ENCODE peak calls at places on chromosomes 1 and 21, in five cellular contexts. One of them, this sample, is unnamed.

GRCh38 chr21:35197191-35197590 is 148.1 kb upstream of the RUNX1 start:
- DNase-seq in GM20000: no peak
- DNase-seq in fibroblast of mammary gland: peak; percentile 61
- DNase-seq in fibroblast of the aortic adventitia: no peak
- DNase-seq in neural crest cell: no peak
- DNase-seq in this sample: no peak

GRCh38 chr1:34603594-34603993 is 151.3 kb upstream of the GJB5 start:
- DNase-seq in GM20000: no peak
- DNase-seq in fibroblast of the aortic adventitia: no peak
- DNase-seq in neural crest cell: no peak
- DNase-seq in fibroblast of mammary gland: no peak
- DNase-seq in this sample: no peak

GRCh38 chr1:173193639-173194038 is 13.5 kb downstream of the TNFSF4 start:
- DNase-seq in neural crest cell: no peak
- DNase-seq in GM20000: no peak
- DNase-seq in fibroblast of mammary gland: peak; percentile 97
- DNase-seq in fibroblast of the aortic adventitia: peak; percentile 61
- DNase-seq in this sample: peak; percentile 86

GRCh38 chr1:227558807-227559186 is 4.6 kb upstream of the ZNF678 start:
- DNase-seq in fibroblast of the aortic adventitia: no peak
- DNase-seq in fibroblast of mammary gland: no peak
- DNase-seq in neural crest cell: no peak
- DNase-seq in GM20000: peak; percentile 38
- DNase-seq in this sample: no peak

GRCh38 chr1:203593723-203594122 is 32.9 kb upstream of the ATP2B4 start:
- DNase-seq in GM20000: peak; percentile 25
- DNase-seq in fibroblast of mammary gland: no peak
- DNase-seq in fibroblast of the aortic adventitia: no peak
- DNase-seq in neural crest cell: no peak
- DNase-seq in this sample: peak; percentile 59

GRCh38 chr1:200908158-200908868 is 13.6 kb downstream of the INAVA start:
- DNase-seq in GM20000: no peak
- DNase-seq in fibroblast of the aortic adventitia: no peak
- DNase-seq in neural crest cell: no peak
- DNase-seq in fibroblast of mammary gland: no peak
- DNase-seq in this sample: no peak

GRCh38 chr1:220828950-220829586 is 42.4 kb downstream of the MTARC1 start:
- DNase-seq in fibroblast of mammary gland: no peak
- DNase-seq in fibroblast of the aortic adventitia: no peak
- DNase-seq in GM20000: no peak
- DNase-seq in neural crest cell: no peak
- DNase-seq in this sample: no peak

GRCh38 chr1:44068442-44068861 is 37.2 kb upstream of the SLC6A9 start:
- DNase-seq in fibroblast of the aortic adventitia: no peak
- DNase-seq in neural crest cell: no peak
- DNase-seq in fibroblast of mammary gland: no peak
- DNase-seq in GM20000: peak; percentile 34
- DNase-seq in this sample: no peak

GRCh38 chr1:112905420-112906154 is 50.4 kb downstream of the SLC16A1 start:
- DNase-seq in neural crest cell: no peak
- DNase-seq in GM20000: no peak
- DNase-seq in fibroblast of the aortic adventitia: peak; percentile 63
- DNase-seq in fibroblast of mammary gland: peak; percentile 28
- DNase-seq in this sample: no peak

GRCh38 chr1:177286396-177286795 is 115.6 kb downstream of the BRINP2 start:
- DNase-seq in fibroblast of mammary gland: peak; percentile 83
- DNase-seq in fibroblast of the aortic adventitia: peak; percentile 52
- DNase-seq in GM20000: no peak
- DNase-seq in neural crest cell: no peak
- DNase-seq in this sample: no peak

GRCh38 chr1:219379691-219380090 is 206.0 kb downstream of the LYPLAL1 start:
- DNase-seq in fibroblast of the aortic adventitia: no peak
- DNase-seq in neural crest cell: no peak
- DNase-seq in fibroblast of mammary gland: no peak
- DNase-seq in GM20000: no peak
- DNase-seq in this sample: no peak

GRCh38 chr1:201229771-201230635 is 39.4 kb downstream of the IGFN1 start:
- DNase-seq in GM20000: no peak
- DNase-seq in fibroblast of mammary gland: peak; percentile 86
- DNase-seq in fibroblast of the aortic adventitia: peak; percentile 51
- DNase-seq in neural crest cell: no peak
- DNase-seq in this sample: peak; percentile 59

GRCh38 chr21:39108291-39109162 is 74.7 kb downstream of the PSMG1 start:
- DNase-seq in neural crest cell: no peak
- DNase-seq in GM20000: no peak
- DNase-seq in fibroblast of the aortic adventitia: no peak
- DNase-seq in fibroblast of mammary gland: no peak
- DNase-seq in this sample: no peak

GRCh38 chr1:112444269-112444668 is 48.3 kb downstream of the CTTNBP2NL start:
- DNase-seq in fibroblast of mammary gland: peak; percentile 74
- DNase-seq in fibroblast of the aortic adventitia: peak; percentile 46
- DNase-seq in neural crest cell: no peak
- DNase-seq in GM20000: no peak
- DNase-seq in this sample: peak; percentile 68

GRCh38 chr1:97632075-97632474 is 288.8 kb downstream of the DPYD start:
- DNase-seq in neural crest cell: no peak
- DNase-seq in fibroblast of the aortic adventitia: peak; percentile 57
- DNase-seq in GM20000: no peak
- DNase-seq in fibroblast of mammary gland: peak; percentile 30
- DNase-seq in this sample: peak; percentile 6

GRCh38 chr1:12604114-12604874 is 13.7 kb downstream of the DHRS3 start:
- DNase-seq in fibroblast of the aortic adventitia: peak; percentile 99
- DNase-seq in GM20000: no peak
- DNase-seq in neural crest cell: no peak
- DNase-seq in fibroblast of mammary gland: peak; percentile 98
- DNase-seq in this sample: peak; percentile 91

GRCh38 chr1:103448560-103448959 is 76.9 kb upstream of the RNPC3 start:
- DNase-seq in fibroblast of the aortic adventitia: peak; percentile 4
- DNase-seq in neural crest cell: no peak
- DNase-seq in fibroblast of mammary gland: no peak
- DNase-seq in GM20000: no peak
- DNase-seq in this sample: no peak

GRCh38 chr1:223125249-223125648 is 17.8 kb downstream of the TLR5 start:
- DNase-seq in GM20000: no peak
- DNase-seq in fibroblast of the aortic adventitia: no peak
- DNase-seq in fibroblast of mammary gland: no peak
- DNase-seq in neural crest cell: no peak
- DNase-seq in this sample: no peak

GRCh38 chr1:155455588-155456195 is 106.9 kb downstream of the ASH1L start:
- DNase-seq in fibroblast of mammary gland: peak; percentile 70
- DNase-seq in fibroblast of the aortic adventitia: peak; percentile 71
- DNase-seq in neural crest cell: no peak
- DNase-seq in GM20000: no peak
- DNase-seq in this sample: no peak

GRCh38 chr1:206505702-206506375 is 1.5 kb upstream of the RASSF5 start:
- DNase-seq in fibroblast of the aortic adventitia: peak; percentile 70
- DNase-seq in GM20000: peak; percentile 41
- DNase-seq in neural crest cell: no peak
- DNase-seq in fibroblast of mammary gland: peak; percentile 59
- DNase-seq in this sample: peak; percentile 26

GRCh38 chr1:14924455-14925325 is 228.9 kb upstream of the TMEM51 start:
- DNase-seq in GM20000: peak; percentile 73
- DNase-seq in fibroblast of mammary gland: peak; percentile 49
- DNase-seq in neural crest cell: peak; percentile 23
- DNase-seq in fibroblast of the aortic adventitia: peak; percentile 54
- DNase-seq in this sample: peak; percentile 37

DNA sequence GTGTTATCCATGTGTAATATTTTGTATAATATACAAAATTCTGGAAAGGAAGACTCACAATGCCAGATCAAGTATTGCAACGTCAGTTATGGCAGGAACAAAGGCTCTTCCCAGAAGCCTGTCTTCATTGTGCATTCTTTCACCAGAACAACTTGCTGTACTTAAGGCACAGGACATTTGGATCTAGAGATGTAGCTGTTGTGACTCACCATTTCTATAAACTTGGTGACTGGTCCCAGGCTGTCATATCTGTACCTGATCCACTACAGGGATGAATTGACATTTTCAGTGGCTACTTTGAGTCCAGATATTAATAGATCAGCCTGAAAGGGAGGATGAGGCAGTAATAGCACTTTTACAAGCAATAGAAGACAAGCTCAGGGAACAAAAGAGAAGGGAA is 299.8 kb downstream of the DISC1 start:
- DNase-seq in fibroblast of the aortic adventitia: no peak
- DNase-seq in GM20000: no peak
- DNase-seq in neural crest cell: no peak
- DNase-seq in fibroblast of mammary gland: no peak
- DNase-seq in this sample: no peak
- TF ChIP-seq CTCF in fibroblast of the aortic adventitia: no peak
- TF ChIP-seq CTCF in GM20000: no peak
- TF ChIP-seq CTCF in neural crest cell: no peak
- TF ChIP-seq CTCF in fibroblast of mammary gland: no peak
- TF ChIP-seq CTCF in this sample: no peak

GRCh38 chr1:29688477-29689365 is 452.4 kb downstream of the PTPRU start:
- DNase-seq in GM20000: no peak
- DNase-seq in fibroblast of the aortic adventitia: peak; percentile 52
- DNase-seq in fibroblast of mammary gland: peak; percentile 69
- DNase-seq in neural crest cell: no peak
- DNase-seq in this sample: peak; percentile 76

GRCh38 chr1:29687601-29688244 is 451.4 kb downstream of the PTPRU start:
- DNase-seq in neural crest cell: no peak
- DNase-seq in fibroblast of mammary gland: no peak
- DNase-seq in GM20000: no peak
- DNase-seq in fibroblast of the aortic adventitia: peak; percentile 14
- DNase-seq in this sample: peak; percentile 33

GRCh38 chr1:29690156-29690555 is 453.8 kb downstream of the PTPRU start:
- DNase-seq in neural crest cell: no peak
- DNase-seq in GM20000: no peak
- DNase-seq in fibroblast of mammary gland: no peak
- DNase-seq in fibroblast of the aortic adventitia: no peak
- DNase-seq in this sample: no peak

GRCh38 chr1:29691499-29691898 is 455.2 kb downstream of the PTPRU start:
- DNase-seq in fibroblast of the aortic adventitia: no peak
- DNase-seq in fibroblast of mammary gland: no peak
- DNase-seq in neural crest cell: no peak
- DNase-seq in GM20000: no peak
- DNase-seq in this sample: no peak

GRCh38 chr1:29689372-29690030 is 453.2 kb downstream of the PTPRU start:
- DNase-seq in neural crest cell: no peak
- DNase-seq in fibroblast of mammary gland: no peak
- DNase-seq in fibroblast of the aortic adventitia: no peak
- DNase-seq in GM20000: no peak
- DNase-seq in this sample: no peak
- TF ChIP-seq CTCF in neural crest cell: no peak
- TF ChIP-seq CTCF in fibroblast of mammary gland: no peak
- TF ChIP-seq CTCF in fibroblast of the aortic adventitia: no peak
- TF ChIP-seq CTCF in GM20000: no peak
- TF ChIP-seq CTCF in this sample: no peak

DNA sequence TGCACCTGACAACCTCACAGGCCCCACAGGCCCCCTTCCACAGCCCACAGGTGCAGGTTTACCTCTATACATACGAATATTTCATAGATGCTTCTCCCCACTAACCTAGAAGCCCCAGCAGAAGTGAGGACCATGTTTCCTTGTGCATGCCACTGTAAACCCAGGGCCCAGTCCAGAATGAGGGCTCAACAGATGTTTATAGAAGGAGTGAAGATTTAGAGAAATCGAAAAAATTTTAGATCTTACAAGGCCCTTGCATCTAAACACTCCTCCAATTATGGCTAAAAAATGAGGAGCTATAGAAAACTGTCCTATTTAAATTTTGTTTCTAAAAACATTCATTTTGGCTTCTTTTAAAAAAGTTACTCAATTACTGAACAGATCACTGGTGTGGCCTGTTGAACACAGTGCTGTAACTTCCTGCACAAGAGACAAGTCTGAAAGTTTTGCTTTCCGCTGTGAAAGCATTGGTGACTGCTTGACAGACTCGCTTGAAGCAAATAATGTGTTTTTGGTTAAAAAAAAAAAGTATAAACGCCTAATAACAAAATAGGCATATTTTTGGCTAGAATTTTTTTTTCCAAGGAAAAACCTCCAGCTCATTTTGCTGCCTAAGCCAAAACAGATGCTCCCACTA is 1.2 kb downstream of the ABCB10 start:
- DNase-seq in neural crest cell: no peak
- DNase-seq in fibroblast of the aortic adventitia: peak; percentile 42
- DNase-seq in GM20000: peak; percentile 62
- DNase-seq in fibroblast of mammary gland: peak; percentile 46
- DNase-seq in this sample: peak; percentile 17
- TF ChIP-seq CTCF in neural crest cell: no peak
- TF ChIP-seq CTCF in fibroblast of the aortic adventitia: no peak
- TF ChIP-seq CTCF in GM20000: no peak
- TF ChIP-seq CTCF in fibroblast of mammary gland: no peak
- TF ChIP-seq CTCF in this sample: no peak

GRCh38 chr21:44267655-44268142 is 6.0 kb upstream of the DNMT3L start:
- DNase-seq in fibroblast of mammary gland: peak; percentile 5
- DNase-seq in GM20000: no peak
- DNase-seq in neural crest cell: no peak
- DNase-seq in fibroblast of the aortic adventitia: no peak
- DNase-seq in this sample: no peak
- TF ChIP-seq CTCF in fibroblast of mammary gland: no peak
- TF ChIP-seq CTCF in GM20000: peak; percentile 10
- TF ChIP-seq CTCF in neural crest cell: no peak
- TF ChIP-seq CTCF in fibroblast of the aortic adventitia: no peak
- TF ChIP-seq CTCF in this sample: peak; percentile 50

GRCh38 chr21:42162831-42163510 is 56.0 kb upstream of the ABCG1 start:
- DNase-seq in GM20000: no peak
- DNase-seq in neural crest cell: no peak
- DNase-seq in fibroblast of mammary gland: peak; percentile 47
- DNase-seq in fibroblast of the aortic adventitia: no peak
- DNase-seq in this sample: no peak

GRCh38 chr21:42163511-42163863 is 55.5 kb upstream of the ABCG1 start:
- DNase-seq in fibroblast of mammary gland: no peak
- DNase-seq in fibroblast of the aortic adventitia: no peak
- DNase-seq in GM20000: no peak
- DNase-seq in neural crest cell: no peak
- DNase-seq in this sample: no peak

GRCh38 chr21:42164818-42165217 is 54.1 kb upstream of the ABCG1 start:
- DNase-seq in GM20000: no peak
- DNase-seq in fibroblast of the aortic adventitia: no peak
- DNase-seq in fibroblast of mammary gland: no peak
- DNase-seq in neural crest cell: no peak
- DNase-seq in this sample: no peak

GRCh38 chr21:42165901-42166300 is 53.0 kb upstream of the ABCG1 start:
- DNase-seq in GM20000: no peak
- DNase-seq in fibroblast of the aortic adventitia: no peak
- DNase-seq in neural crest cell: no peak
- DNase-seq in fibroblast of mammary gland: no peak
- DNase-seq in this sample: no peak

DNA sequence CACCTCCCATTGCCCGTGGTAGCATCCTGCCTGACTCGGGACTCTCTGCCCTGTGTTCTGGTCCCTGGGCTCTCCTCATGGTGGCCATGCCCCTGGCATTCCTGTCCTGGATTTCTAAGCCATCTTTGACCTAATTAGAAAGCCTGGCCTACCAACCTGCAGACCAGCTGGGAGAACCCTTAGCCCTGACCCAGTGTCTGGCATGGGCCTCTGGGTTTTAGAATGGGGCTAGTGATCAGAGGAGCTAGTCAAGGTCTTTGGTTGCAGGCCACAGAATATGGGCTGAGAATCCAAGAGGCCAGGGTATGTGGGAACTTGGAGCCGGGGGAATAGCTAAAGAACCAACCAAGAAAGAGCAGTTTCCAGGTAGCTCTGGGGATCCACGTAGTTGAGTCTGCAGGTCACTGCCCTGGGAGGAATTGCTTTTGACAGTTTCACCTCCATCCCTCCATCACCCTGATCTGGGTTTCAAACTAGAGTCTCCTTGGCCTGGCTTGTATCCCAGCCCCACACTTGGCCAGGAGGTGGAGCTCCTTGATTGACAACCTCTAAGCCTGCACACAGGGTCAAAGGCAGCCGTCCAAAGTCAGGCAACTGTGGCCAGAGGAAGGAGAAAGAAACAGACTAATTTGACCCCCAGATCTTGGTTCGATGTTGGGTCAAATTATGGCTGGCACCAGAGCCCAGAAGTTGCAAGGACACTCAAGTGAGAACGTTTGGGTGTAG is 54.7 kb upstream of the ABCG1 start:
- DNase-seq in fibroblast of the aortic adventitia: no peak
- DNase-seq in neural crest cell: peak; percentile 44
- DNase-seq in fibroblast of mammary gland: no peak
- DNase-seq in GM20000: peak; percentile 81
- DNase-seq in this sample: no peak
- TF ChIP-seq CTCF in fibroblast of the aortic adventitia: no peak
- TF ChIP-seq CTCF in neural crest cell: peak; percentile 46
- TF ChIP-seq CTCF in fibroblast of mammary gland: peak; percentile 20
- TF ChIP-seq CTCF in GM20000: peak; percentile 52
- TF ChIP-seq CTCF in this sample: peak; percentile 25